ENCODE peak calls at places on chromosome 15, in four cellular contexts. I is right lobe of liver, P is Peyer's patch, N is endothelial cell of umbilical vein. T is an unnamed sample.

GRCh38 chr15:73325191-73325980 is 43.4 kb downstream of the HCN4 start:
- DNase-seq in P (no peak), I (no peak), N (no peak), T (no peak)

GRCh38 chr15:61798631-61799030 is 261.6 kb downstream of the VPS13C start:
- DNase-seq in P (no peak), I (no peak), N (no peak), T (no peak)

GRCh38 chr15:25716414-25717102 is 146.6 kb downstream of the ATP10A start:
- DNase-seq in P (no peak), N (no peak), I (no peak), T (no peak)

GRCh38 chr15:35669021-35669420 is 123.1 kb upstream of the DPH6 start:
- DNase-seq in I (no peak), P (no peak), N (no peak), T (no peak)

GRCh38 chr15:57283774-57284508 is 92.4 kb upstream of the CGNL1 start:
- DNase-seq in P (no peak), N (no peak), I (no peak), T (no peak)

GRCh38 chr15:27686376-27686775 is 412.7 kb downstream of the OCA2 start:
- DNase-seq in I (no peak), N (no peak), P (no peak), T (no peak)

GRCh38 chr15:59379524-59379923 is 6.9 kb upstream of the MYO1E start:
- DNase-seq in I (no peak), P (no peak), N (no peak), T (no peak)

GRCh38 chr15:73009306-73010091 is 42.8 kb upstream of the NEO1 start:
- DNase-seq in N (no peak), I (no peak), P (no peak), T (no peak)

DNA sequence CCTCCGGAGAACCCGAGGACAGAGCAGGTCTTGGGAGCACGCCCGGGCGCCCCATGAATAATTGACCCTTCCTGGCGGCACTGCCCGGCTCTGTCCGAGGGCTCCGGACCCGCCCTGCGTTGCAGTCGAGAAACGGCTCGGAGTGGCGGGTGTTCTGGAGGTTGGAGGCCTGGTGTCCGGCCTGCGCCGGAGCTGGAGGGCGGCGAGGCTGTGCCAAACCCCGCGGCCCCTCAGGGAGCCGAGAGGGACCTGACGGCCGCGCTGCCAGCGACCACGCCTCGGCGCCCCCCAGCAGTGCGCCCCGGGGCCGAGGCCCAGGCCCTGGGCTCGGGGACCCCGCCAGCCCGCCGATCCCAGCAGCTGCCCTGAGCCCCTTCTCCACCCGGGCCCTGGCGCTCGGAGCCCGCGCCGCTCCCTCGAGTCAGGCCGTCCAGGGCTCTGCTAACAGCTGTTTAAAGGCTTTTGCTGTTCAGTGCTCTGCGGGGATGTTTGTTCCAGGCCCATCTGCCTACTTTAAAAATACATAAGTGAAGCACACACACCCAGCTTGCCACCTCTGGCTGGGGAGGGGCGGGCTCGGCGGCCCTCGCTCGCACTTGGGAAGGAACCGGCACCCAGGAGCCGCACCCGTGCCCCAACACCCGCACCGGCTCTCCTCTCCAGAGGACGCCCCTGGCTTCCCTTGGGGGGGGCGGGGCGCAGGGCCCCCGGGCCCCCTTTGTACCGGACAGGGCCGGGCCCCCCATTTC is 775 bp upstream of the ZNF710 start:
- DNase-seq in I (no peak), P (peak; percentile 65), N (peak; percentile 37), T (no peak)
- TF ChIP-seq POLR2A in I (no peak), P (no peak), N (no peak), T (no peak)

GRCh38 chr15:100372695-100373036 is 30.9 kb upstream of the ADAMTS17 start:
- DNase-seq in P (no peak), I (peak; percentile 64), N (no peak), T (no peak)
- TF ChIP-seq POLR2A in P (no peak), I (no peak), N (no peak), T (no peak)

DNA sequence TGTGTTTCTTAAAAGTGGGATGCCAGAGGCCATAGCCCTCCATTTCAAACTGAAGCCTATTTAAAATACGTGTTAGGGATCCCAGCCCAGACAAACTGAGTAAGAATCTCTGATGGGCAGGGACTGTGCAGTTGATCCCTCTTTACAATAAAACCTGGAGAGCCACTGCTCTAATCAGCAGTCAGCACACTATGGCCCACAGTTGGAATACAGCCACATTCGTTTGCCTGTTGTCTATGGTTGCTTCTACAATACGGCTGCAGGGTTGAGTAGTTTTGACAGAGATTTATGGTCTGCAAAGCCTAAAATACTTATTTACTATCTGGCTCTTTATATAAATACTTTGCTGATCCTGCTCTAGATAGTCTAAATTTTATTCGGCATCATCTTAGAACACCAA is 32.4 kb downstream of the TJP1 start:
- DNase-seq in I (no peak), P (no peak), N (no peak), T (no peak)
- TF ChIP-seq POLR2A in I (no peak), P (no peak), N (no peak), T (no peak)

GRCh38 chr15:88913850-88914169 is 631 bp upstream of the MFGE8 start:
- DNase-seq in P (no peak), I (no peak), N (no peak), T (no peak)

GRCh38 chr15:88912500-88912921 is 668 bp downstream of the MFGE8 start:
- DNase-seq in I (peak; percentile 43), P (no peak), N (no peak), T (no peak)

GRCh38 chr15:88909956-88910831 is 3.0 kb downstream of the MFGE8 start:
- DNase-seq in P (no peak), I (no peak), N (no peak), T (no peak)

GRCh38 chr15:88913017-88913849 is at the start of gene MFGE8:
- DNase-seq in N (peak; percentile 70), I (peak; percentile 76), P (peak; percentile 79), T (no peak)

DNA sequence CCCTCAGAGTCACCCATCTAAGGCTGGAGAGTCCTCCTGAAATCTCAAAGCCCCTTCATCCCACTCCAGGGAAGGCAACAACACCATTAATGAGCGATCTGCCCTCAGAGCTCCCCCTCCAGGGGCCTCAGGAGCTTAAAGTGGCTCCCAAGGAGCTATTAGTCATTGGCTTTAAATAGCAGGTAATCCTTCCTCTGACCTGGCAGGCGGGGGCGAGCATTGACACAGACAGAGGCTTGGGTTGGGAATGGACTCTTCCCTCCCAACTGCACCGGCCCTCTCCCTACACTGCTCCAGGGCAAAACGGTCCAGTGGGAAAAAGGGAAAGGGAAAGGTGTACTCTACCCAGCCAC is 1.4 kb downstream of the MFGE8 start:
- DNase-seq in I (no peak), N (no peak), P (no peak), T (no peak)
- TF ChIP-seq POLR2A in I (no peak), N (no peak), P (no peak), T (no peak)

GRCh38 chr15:63121382-63122001 is at the start of gene LACTB:
- DNase-seq in P (peak; percentile 92), I (peak; percentile 91), N (peak; percentile 84), T (peak; percentile 60)
- TF ChIP-seq POLR2A in P (peak; percentile 79), I (peak; percentile 87), N (peak; percentile 83), T (peak; percentile 77)

GRCh38 chr15:63597033-63597790 is at the start of gene FBXL22:
- DNase-seq in I (no peak), N (no peak), P (no peak), T (no peak)

GRCh38 chr15:63597821-63598220 is 634 bp downstream of the FBXL22 start:
- DNase-seq in P (no peak), I (no peak), N (no peak), T (no peak)

GRCh38 chr15:63600001-63600645 is 2.9 kb downstream of the FBXL22 start:
- DNase-seq in I (no peak), P (peak; percentile 64), N (no peak), T (no peak)

GRCh38 chr15:63599401-63600000 is 2.3 kb downstream of the FBXL22 start:
- DNase-seq in P (peak; percentile 88), I (peak; percentile 85), N (peak; percentile 58), T (no peak)

GRCh38 chr15:63598467-63599400 is 1.5 kb downstream of the FBXL22 start:
- DNase-seq in I (no peak), P (no peak), N (peak; percentile 73), T (no peak)
- TF ChIP-seq POLR2A in I (no peak), P (no peak), N (no peak), T (no peak)